ENCODE peak calls at places on chromosomes 13 and 19, in six cellular contexts. S is HCT116, H is SK-N-SH, P is K562, W is GM12878, Z is HepG2. U is an unnamed sample.

GRCh38 chr13:105997436-105998232 is 537.8 kb downstream of the EFNB2 start:
- DNase-seq in S (no peak), H (no peak), P (no peak), W (no peak), Z (no peak), U (no peak)

GRCh38 chr13:47216176-47216822 is 319.4 kb upstream of the HTR2A start:
- DNase-seq in S (no peak), H (no peak), P (no peak), W (no peak), Z (no peak), U (peak; percentile 8)

GRCh38 chr19:5394907-5395505 is 54.4 kb upstream of the PTPRS start:
- DNase-seq in S (no peak), H (no peak), P (no peak), W (no peak), Z (no peak), U (no peak)

GRCh38 chr13:104483631-104484030 is 1417.4 kb upstream of the SLC10A2 start:
- DNase-seq in S (no peak), H (no peak), P (no peak), W (no peak), Z (no peak), U (no peak)

GRCh38 chr13:80430561-80430960 is 89.6 kb upstream of the SPRY2 start:
- DNase-seq in S (no peak), H (no peak), P (no peak), W (no peak), Z (no peak), U (no peak)

GRCh38 chr13:28583661-28584091 is 75.3 kb upstream of the POMP start:
- DNase-seq in S (no peak), H (peak; percentile 9), P (peak; percentile 33), W (no peak), Z (no peak), U (no peak)

GRCh38 chr19:732325-733069 is 18.4 kb upstream of the MISP start:
- DNase-seq in S (no peak), H (no peak), P (no peak), W (no peak), Z (no peak), U (no peak)

GRCh38 chr13:34207334-34207733 is 389.4 kb downstream of the RFC3 start:
- DNase-seq in S (no peak), H (no peak), P (no peak), W (no peak), Z (no peak), U (no peak)

GRCh38 chr13:40547545-40548322 is 118.7 kb downstream of the FOXO1 start:
- DNase-seq in S (no peak), H (no peak), P (no peak), W (no peak), Z (no peak), U (no peak)

GRCh38 chr19:23991170-23991569 is 76.5 kb downstream of the ZNF726 start:
- DNase-seq in S (no peak), H (no peak), P (no peak), W (no peak), Z (peak; percentile 49), U (no peak)

GRCh38 chr13:20099319-20099718 is 61.5 kb downstream of the GJA3 start:
- DNase-seq in S (no peak), H (no peak), P (no peak), W (no peak), Z (no peak), U (no peak)

GRCh38 chr19:42207767-42208259 is 9.7 kb downstream of the DEDD2 start:
- DNase-seq in S (no peak), H (no peak), P (peak; percentile 75), W (no peak), Z (no peak), U (no peak)

GRCh38 chr13:100280681-100281080 is 191.8 kb downstream of the PCCA start:
- DNase-seq in S (no peak), H (no peak), P (no peak), W (no peak), Z (no peak), U (no peak)

GRCh38 chr19:16470911-16471811 is 609 bp downstream of the EPS15L1 start:
- DNase-seq in S (no peak), H (no peak), P (peak; percentile 38), W (no peak), Z (no peak), U (no peak)

GRCh38 chr19:3881272-3882040 is 971 bp downstream of the ATCAY start:
- DNase-seq in S (no peak), H (peak; percentile 81), P (peak; percentile 25), W (no peak), Z (no peak), U (no peak)

GRCh38 chr13:22880756-22881701 is 299.8 kb upstream of the SGCG start:
- DNase-seq in S (no peak), H (no peak), P (no peak), W (no peak), Z (no peak), U (no peak)

GRCh38 chr13:61084983-61085382 is 330.7 kb downstream of the PCDH20 start:
- DNase-seq in S (no peak), H (no peak), P (no peak), W (no peak), Z (no peak), U (no peak)

GRCh38 chr19:41023193-41023592 is 32.1 kb downstream of the CYP2B6 start:
- DNase-seq in S (no peak), H (no peak), P (peak; percentile 19), W (no peak), Z (no peak), U (no peak)

GRCh38 chr13:100573121-100573520 is 15.5 kb downstream of the GGACT start:
- DNase-seq in S (peak; percentile 75), H (peak; percentile 58), P (peak; percentile 58), W (peak; percentile 17), Z (peak; percentile 77), U (peak; percentile 48)

GRCh38 chr13:24185591-24186232 is 25.2 kb downstream of the SPATA13 start:
- DNase-seq in S (no peak), H (no peak), P (no peak), W (no peak), Z (no peak), U (no peak)
- TF ChIP-seq SIN3A in S (no peak), H (no peak), P (no peak), W (no peak), Z (no peak), U (no peak)

GRCh38 chr13:50712469-50712868 is 131.0 kb downstream of the DLEU7 start:
- DNase-seq in S (no peak), H (no peak), P (no peak), W (no peak), Z (no peak), U (no peak)

GRCh38 chr13:50714886-50715285 is 128.6 kb downstream of the DLEU7 start:
- DNase-seq in S (no peak), H (no peak), P (no peak), W (no peak), Z (no peak), U (no peak)

GRCh38 chr13:50713849-50714248 is 129.6 kb downstream of the DLEU7 start:
- DNase-seq in S (no peak), H (no peak), P (no peak), W (peak; percentile 16), Z (no peak), U (no peak)

GRCh38 chr13:50711449-50711848 is 132.0 kb downstream of the DLEU7 start:
- DNase-seq in S (no peak), H (peak; percentile 28), P (no peak), W (no peak), Z (no peak), U (no peak)

GRCh38 chr13:50712882-50713281 is 130.6 kb downstream of the DLEU7 start:
- DNase-seq in S (no peak), H (no peak), P (no peak), W (no peak), Z (no peak), U (no peak)
- TF ChIP-seq REST in S (no peak), H (no peak), P (no peak), W (no peak), Z (no peak), U (no peak)

GRCh38 chr19:28963481-28964245 is 249.3 kb downstream of the UQCRFS1 start:
- DNase-seq in S (no peak), H (no peak), P (no peak), W (no peak), Z (no peak), U (no peak)

GRCh38 chr19:28971011-28971410 is 241.9 kb downstream of the UQCRFS1 start:
- DNase-seq in S (no peak), H (no peak), P (no peak), W (no peak), Z (no peak), U (no peak)

GRCh38 chr19:28968721-28969120 is 244.2 kb downstream of the UQCRFS1 start:
- DNase-seq in S (no peak), H (no peak), P (no peak), W (no peak), Z (no peak), U (no peak)

GRCh38 chr19:28964500-28964899 is 248.5 kb downstream of the UQCRFS1 start:
- DNase-seq in S (no peak), H (no peak), P (no peak), W (no peak), Z (no peak), U (no peak)

DNA sequence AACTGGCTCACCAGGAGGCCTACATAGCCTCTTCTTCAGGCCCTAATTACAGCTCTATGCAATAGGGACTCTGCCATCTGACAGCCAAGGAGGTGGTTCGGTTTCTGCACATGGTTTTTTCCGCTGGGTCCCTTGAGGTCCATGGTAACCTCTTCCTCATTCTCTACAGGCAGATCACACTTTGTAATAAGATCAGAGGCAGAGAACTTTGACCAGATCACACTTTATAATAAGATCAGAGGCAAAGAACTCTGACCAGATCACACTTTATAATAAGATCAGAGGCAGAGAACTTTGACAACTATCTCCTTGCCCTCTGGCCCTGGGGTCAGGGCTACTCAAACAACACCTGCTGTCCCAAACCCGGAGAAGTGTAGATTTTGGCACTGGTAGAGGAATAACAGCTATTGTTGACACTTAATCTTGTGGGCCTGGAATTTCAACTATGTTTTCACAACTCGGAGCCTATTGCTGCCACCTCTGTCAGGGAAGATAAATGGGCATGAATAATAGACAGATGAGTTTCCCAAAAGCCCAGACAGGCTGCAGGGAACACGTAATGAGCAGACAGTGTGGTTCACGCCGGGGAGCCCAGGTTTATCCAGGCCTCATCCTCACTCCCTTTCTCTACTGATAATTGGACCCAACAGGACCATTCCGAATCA is 246.1 kb downstream of the UQCRFS1 start:
- DNase-seq in S (no peak), H (no peak), P (no peak), W (no peak), Z (no peak), U (no peak)
- TF ChIP-seq SIN3A in S (no peak), H (no peak), P (no peak), W (no peak), Z (no peak), U (no peak)

DNA sequence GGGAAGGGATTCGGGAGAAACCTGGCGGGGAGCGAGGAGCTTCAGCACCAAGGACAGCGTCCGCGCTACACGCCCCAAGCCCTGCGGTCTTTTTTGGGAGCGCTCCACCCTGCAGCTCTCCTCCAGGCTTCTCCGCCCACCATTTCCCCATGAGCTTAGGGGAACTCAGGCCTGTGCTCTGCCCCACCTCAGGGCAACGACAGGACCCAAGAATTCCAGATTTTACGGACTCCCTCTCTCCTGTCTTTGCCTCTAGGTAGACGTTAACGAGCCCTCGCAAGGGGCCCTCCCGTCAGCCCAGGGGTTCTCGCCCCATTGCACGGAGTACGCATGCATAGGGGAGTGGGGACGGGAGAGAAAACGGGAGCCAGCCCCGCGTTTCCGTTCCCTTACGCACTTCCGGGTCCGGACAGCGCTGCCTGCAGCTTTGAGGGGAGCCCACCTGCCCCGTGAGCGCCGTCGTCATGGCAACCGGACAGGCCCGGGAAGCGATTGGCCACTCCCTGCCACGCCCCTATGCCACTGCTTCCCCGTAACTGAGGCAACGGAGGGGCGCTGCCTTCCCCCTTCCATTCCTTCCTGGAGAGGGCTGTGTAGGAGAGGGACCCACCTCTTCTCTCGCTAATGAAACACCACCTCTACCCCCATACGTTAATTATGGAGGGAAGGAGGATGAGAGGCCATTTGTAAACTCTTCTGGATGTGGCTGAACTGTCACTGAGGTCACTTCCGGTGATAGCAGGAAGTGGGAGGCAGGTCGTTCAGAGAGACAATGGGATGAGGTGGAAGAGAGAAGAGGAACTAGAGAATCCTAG is 20.8 kb downstream of the NOVA2 start:
- DNase-seq in S (no peak), H (peak; percentile 55), P (peak; percentile 82), W (no peak), Z (no peak), U (no peak)
- TF ChIP-seq REST in S (peak; percentile 94), H (peak; percentile 95), P (peak; percentile 99), W (peak; percentile 93), Z (peak; percentile 98), U (peak; percentile 96)

U was measured in Panc1.